ENCODE peak calls at places on chromosomes 16 and 17, in four cellular contexts. O is astrocyte, B is ovary, I is psoas muscle. Y is an unnamed sample.
A peak's percentile ranks its signal among the peaks of the same experiment; 100 is the strongest.

GRCh38 chr16:69130461-69130860 is 1.9 kb downstream of the CHTF8 start:
- DNase-seq in O (no peak), B (no peak), I (no peak), Y (no peak)

GRCh38 chr17:40518401-40519088 is 17.1 kb upstream of the TNS4 start:
- DNase-seq in O (peak; percentile 49), B (no peak), I (no peak), Y (peak; percentile 85)

GRCh38 chr17:77726549-77726957 is 231.9 kb upstream of the TNRC6C start:
- DNase-seq in O (no peak), B (no peak), I (no peak), Y (no peak)

GRCh38 chr16:86718118-86718517 is 139.8 kb downstream of the FOXL1 start:
- DNase-seq in O (no peak), B (no peak), I (no peak), Y (no peak)

GRCh38 chr17:12485361-12485911 is 180.3 kb upstream of the MYOCD start:
- DNase-seq in O (peak; percentile 3), B (no peak), I (no peak), Y (no peak)

GRCh38 chr16:27999687-28000086 is 63.8 kb downstream of the GSG1L start:
- DNase-seq in O (no peak), B (no peak), I (no peak), Y (no peak)

GRCh38 chr17:72422505-72423285 is 301.9 kb downstream of the SOX9 start:
- DNase-seq in O (peak; percentile 93), B (no peak), I (peak; percentile 84), Y (peak; percentile 96)

GRCh38 chr16:46830417-46830901 is 521 bp downstream of the C16orf87 start:
- DNase-seq in O (no peak), B (peak; percentile 28), I (peak; percentile 70), Y (no peak)

GRCh38 chr16:684961-685696 is 995 bp upstream of the JMJD8 start:
- DNase-seq in O (no peak), B (peak; percentile 53), I (no peak), Y (no peak)

GRCh38 chr16:30977502-30977901 is 7.5 kb upstream of the HSD3B7 start:
- DNase-seq in O (no peak), B (no peak), I (no peak), Y (no peak)

GRCh38 chr17:17905036-17905320 is 67.2 kb downstream of the TOM1L2 start:
- DNase-seq in O (no peak), B (no peak), I (no peak), Y (no peak)

GRCh38 chr16:83925095-83925905 is 26.4 kb downstream of the MLYCD start:
- DNase-seq in O (no peak), B (no peak), I (peak; percentile 51), Y (no peak)

GRCh38 chr17:17413821-17414220 is 63.0 kb upstream of the MED9 start:
- DNase-seq in O (no peak), B (no peak), I (peak; percentile 30), Y (no peak)

GRCh38 chr17:40614431-40615294 is 33.0 kb downstream of the SMARCE1 start:
- DNase-seq in O (no peak), B (no peak), I (no peak), Y (no peak)

DNA sequence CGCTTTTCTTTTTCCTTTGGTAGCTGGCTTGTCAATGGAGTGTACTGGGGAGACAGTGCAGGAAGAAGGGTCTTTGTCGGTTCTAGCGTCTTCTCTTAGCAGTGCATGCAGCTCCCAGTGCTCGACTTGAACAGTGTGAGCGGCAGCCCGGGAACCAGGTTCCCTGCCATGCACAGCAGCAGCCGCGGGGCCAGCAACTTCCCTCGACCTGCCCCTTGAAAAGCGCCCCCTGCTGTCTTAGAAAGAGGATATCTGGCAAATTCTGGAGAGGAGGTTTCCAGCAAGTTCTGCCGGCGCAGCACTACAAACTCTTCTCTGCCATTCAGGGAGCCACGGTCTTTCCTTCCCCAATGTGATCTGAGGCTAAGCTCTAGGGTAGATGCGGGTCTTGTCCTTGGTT is 451.5 kb downstream of the PMP22 start:
- DNase-seq in O (no peak), B (no peak), I (peak; percentile 49), Y (no peak)
- TF ChIP-seq CTCF in O (no peak), B (no peak), I (no peak), Y (peak; percentile 11)

DNA sequence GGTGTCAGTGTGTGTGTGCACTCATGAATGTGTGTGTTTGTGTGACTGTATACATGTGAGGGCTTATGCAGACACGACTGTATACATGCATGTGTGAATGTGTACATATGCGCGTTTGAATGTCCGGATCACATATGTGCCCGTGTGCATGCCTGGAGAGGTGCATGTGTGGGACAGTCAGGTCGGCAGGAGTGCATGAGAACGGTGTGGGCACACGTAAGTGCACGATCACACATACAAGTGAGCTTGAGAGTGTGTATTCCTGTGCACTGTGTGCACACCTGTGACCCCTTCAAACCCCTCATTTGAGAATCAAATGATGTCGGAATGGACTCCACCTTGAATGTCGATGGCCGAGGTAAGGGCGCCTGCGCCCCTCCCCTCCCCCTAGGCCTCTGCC is 694 bp upstream of the NGFR start:
- DNase-seq in O (no peak), B (no peak), I (no peak), Y (no peak)
- H3K27me3 ChIP-seq in O (peaks cover 65% of the 10 kb centered on the region), B (peaks cover 10% of the 10 kb centered on the region), I (no peaks in the 10 kb centered on the region), Y (peaks cover 69% of the 10 kb centered on the region)

DNA sequence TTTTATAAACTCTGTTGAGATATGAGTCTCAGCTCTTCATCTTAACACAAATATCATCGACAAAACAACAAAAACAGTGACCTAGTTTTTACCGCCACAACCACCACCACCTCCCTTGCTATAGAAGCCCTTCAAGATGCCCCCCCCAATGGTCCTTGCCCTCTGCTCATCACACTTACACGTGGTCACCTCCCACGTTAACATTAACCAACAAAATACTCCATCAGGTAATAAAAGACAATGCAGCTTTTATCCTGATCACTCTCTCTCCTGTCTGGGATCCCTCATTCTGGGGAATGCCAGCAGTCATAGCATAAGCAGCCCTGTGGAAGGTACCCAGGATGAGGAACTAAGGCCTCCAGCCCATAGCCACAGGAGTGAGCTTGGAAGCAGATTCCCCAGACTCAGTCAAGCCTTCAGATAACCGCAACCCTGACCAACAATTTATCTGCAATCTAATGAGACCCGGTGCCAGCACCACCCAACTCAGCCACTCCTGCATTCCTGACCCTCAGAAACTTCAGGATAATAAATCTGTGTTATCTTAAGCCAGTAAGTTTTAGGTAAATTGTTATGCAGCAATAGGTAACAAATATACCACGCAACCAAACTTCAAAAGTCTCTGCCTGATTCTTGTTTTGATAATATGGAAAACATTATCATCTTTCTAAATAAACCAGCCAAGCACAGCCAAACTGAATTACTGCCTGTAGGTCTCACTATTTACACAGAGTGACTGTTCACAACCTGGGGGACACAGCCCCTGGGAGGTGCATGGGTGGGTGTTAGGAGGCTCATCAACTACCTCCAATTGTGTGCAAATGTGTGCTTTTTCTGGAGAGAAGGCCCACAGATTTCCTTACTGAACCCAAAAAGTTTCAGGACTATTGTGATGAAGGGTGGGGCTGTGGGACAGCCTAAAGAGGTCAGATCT is 6.1 kb downstream of the PECAM1 start:
- DNase-seq in O (peak; percentile 90), B (no peak), I (no peak), Y (peak; percentile 96)
- H3K4me3 ChIP-seq in O (no peak overlapping the region), B (no peak overlapping the region), I (peak overlapping the region; percentile 59), Y (no peak overlapping the region)

GRCh38 chr16:88744839-88745521 is 38.7 kb downstream of the CTU2 start:
- DNase-seq in O (no peak), B (no peak), I (no peak), Y (no peak)

GRCh38 chr16:88741368-88741767 is 35.1 kb downstream of the CTU2 start:
- DNase-seq in O (no peak), B (no peak), I (no peak), Y (no peak)

GRCh38 chr16:88742896-88743605 is 36.7 kb downstream of the CTU2 start:
- DNase-seq in O (no peak), B (no peak), I (no peak), Y (no peak)

GRCh38 chr16:88744520-88744835 is 38.2 kb downstream of the CTU2 start:
- DNase-seq in O (no peak), B (no peak), I (no peak), Y (no peak)

DNA sequence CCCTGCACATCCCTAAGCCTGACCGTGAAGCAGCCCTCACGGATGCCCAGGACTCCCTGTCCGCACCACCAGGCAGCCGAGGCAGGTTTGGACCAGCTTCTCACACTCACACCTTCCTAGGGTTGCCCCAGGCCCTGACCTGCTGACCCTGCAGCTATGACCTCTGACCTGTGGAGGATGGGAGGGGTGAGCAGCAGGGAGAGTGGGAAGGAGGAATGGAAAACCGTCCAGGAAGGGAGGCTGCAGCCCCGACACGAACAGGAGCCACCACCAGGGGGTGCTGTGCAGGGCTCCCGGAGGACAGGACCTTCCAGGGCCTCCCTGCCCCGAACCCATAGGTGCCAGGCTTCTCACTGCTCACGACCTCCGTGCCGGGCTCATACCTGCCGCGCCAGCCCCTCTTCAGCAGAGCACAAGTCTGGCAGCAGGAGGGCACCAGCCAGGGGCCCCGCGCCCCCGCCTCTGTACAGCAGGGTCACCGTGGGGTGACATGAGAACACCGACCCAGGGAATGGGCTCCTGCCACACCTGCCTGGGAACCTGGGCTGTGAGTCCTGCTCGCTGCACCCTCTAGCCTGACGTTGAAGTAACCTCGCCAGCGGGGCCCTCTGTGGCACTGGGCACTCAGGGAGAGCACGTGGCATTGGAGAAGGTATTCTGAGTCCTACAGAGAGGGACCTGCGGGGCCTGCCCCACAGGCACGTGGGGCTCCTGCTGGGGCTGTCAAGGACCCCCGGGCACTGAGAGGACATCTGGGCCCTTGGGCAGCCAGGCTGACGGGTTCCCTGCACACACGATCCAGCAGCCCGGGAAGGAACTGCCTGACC is 37.6 kb downstream of the CTU2 start:
- DNase-seq in O (no peak), B (peak; percentile 60), I (peak; percentile 89), Y (no peak)
- TF ChIP-seq CTCF in O (peak; percentile 56), B (peak; percentile 87), I (peak; percentile 82), Y (peak; percentile 92)

GRCh38 chr16:89051521-89052166 is 42.0 kb upstream of the ACSF3 start:
- DNase-seq in O (no peak), B (no peak), I (peak; percentile 30), Y (no peak)

GRCh38 chr16:89050868-89051311 is 42.8 kb upstream of the ACSF3 start:
- DNase-seq in O (no peak), B (no peak), I (peak; percentile 41), Y (no peak)

GRCh38 chr16:89052824-89053724 is 40.6 kb upstream of the ACSF3 start:
- DNase-seq in O (peak; percentile 47), B (no peak), I (no peak), Y (no peak)

GRCh38 chr16:89053725-89054029 is 40.0 kb upstream of the ACSF3 start:
- DNase-seq in O (no peak), B (no peak), I (no peak), Y (no peak)

GRCh38 chr16:89052191-89052787 is 41.4 kb upstream of the ACSF3 start:
- DNase-seq in O (no peak), B (no peak), I (no peak), Y (no peak)
- H3K27me3 ChIP-seq in O (peaks cover 24% of the 10 kb centered on the region), B (no peaks in the 10 kb centered on the region), I (no peaks in the 10 kb centered on the region), Y (peaks cover 39% of the 10 kb centered on the region)

GRCh38 chr17:35539659-35540026 is 2.2 kb upstream of the SLFN12L start:
- DNase-seq in O (no peak), B (no peak), I (no peak), Y (no peak)
- H3K4me3 ChIP-seq in O (no peak overlapping the region), B (no peak overlapping the region), I (peak overlapping the region; percentile 28), Y (no peak overlapping the region)

GRCh38 chr16:9206156-9206555 is 114.7 kb downstream of the HAPSTR1 start:
- DNase-seq in O (no peak), B (no peak), I (no peak), Y (no peak)
- TF ChIP-seq CTCF in O (no peak), B (no peak), I (no peak), Y (no peak)